ENCODE peak calls at places on chromosomes 12 and 14, in five cellular contexts. R, Z, K, U and W are unnamed samples.
A peak's percentile ranks its signal among the peaks of the same experiment; 100 is the strongest.

GRCh38 chr12:70180140-70180539 is 63.1 kb upstream of the CNOT2 start:
- DNase-seq in R (no peak), Z (no peak), K (no peak), U (no peak), W (no peak)

GRCh38 chr14:38056270-38056669 is 151.4 kb upstream of the SSTR1 start:
- DNase-seq in R (no peak), Z (no peak), K (no peak), U (no peak), W (no peak)

GRCh38 chr12:77064891-77065360 is 443 bp downstream of the E2F7 start:
- DNase-seq in R (no peak), Z (no peak), K (no peak), U (no peak), W (no peak)

GRCh38 chr12:52394836-52395405 is 9.5 kb upstream of the KRT84 start:
- DNase-seq in R (no peak), Z (peak; percentile 32), K (no peak), U (no peak), W (peak; percentile 57)

GRCh38 chr14:59332727-59333126 is 132.5 kb downstream of the GPR135 start:
- DNase-seq in R (peak; percentile 97), Z (no peak), K (no peak), U (no peak), W (no peak)

GRCh38 chr14:52703225-52703624 is 3.8 kb upstream of the PSMC6 start:
- DNase-seq in R (peak; percentile 98), Z (no peak), K (no peak), U (no peak), W (no peak)

GRCh38 chr12:108634225-108634795 is 616 bp upstream of the SELPLG start:
- DNase-seq in R (no peak), Z (no peak), K (no peak), U (peak; percentile 54), W (no peak)

GRCh38 chr14:100899841-100900771 is 3.4 kb downstream of the RTL1 start:
- DNase-seq in R (no peak), Z (no peak), K (no peak), U (no peak), W (no peak)

GRCh38 chr12:66776974-66777373 is 98.1 kb upstream of the GRIP1 start:
- DNase-seq in R (no peak), Z (no peak), K (no peak), U (peak; percentile 33), W (no peak)

GRCh38 chr14:56400426-56400825 is 179.2 kb upstream of the TMEM260 start:
- DNase-seq in R (no peak), Z (no peak), K (no peak), U (no peak), W (no peak)

GRCh38 chr12:100391856-100392255 is 35.0 kb downstream of the SLC17A8 start:
- DNase-seq in R (no peak), Z (no peak), K (no peak), U (no peak), W (no peak)

GRCh38 chr14:53153702-53154112 is 584 bp upstream of the DDHD1 start:
- DNase-seq in R (no peak), Z (no peak), K (no peak), U (no peak), W (no peak)

GRCh38 chr12:32151081-32151480 is 44.4 kb downstream of the BICD1 start:
- DNase-seq in R (no peak), Z (no peak), K (no peak), U (no peak), W (no peak)

GRCh38 chr12:34396006-34396860 is 373.9 kb downstream of the ALG10 start:
- DNase-seq in R (no peak), Z (peak; percentile 33), K (peak; percentile 5), U (peak; percentile 25), W (peak; percentile 55)

GRCh38 chr12:8154526-8154925 is 2.3 kb upstream of the ZNF705A start:
- DNase-seq in R (peak; percentile 50), Z (no peak), K (no peak), U (no peak), W (no peak)

GRCh38 chr12:108689314-108690190 is 41.8 kb downstream of the CORO1C start:
- DNase-seq in R (peak; percentile 55), Z (no peak), K (no peak), U (no peak), W (no peak)

GRCh38 chr12:66717049-66717448 is 38.2 kb upstream of the GRIP1 start:
- DNase-seq in R (no peak), Z (no peak), K (no peak), U (no peak), W (no peak)

GRCh38 chr12:91216871-91217270 is 34.3 kb upstream of the DCN start:
- DNase-seq in R (peak; percentile 29), Z (no peak), K (no peak), U (no peak), W (no peak)

GRCh38 chr14:92969470-92970232 is 46.7 kb downstream of the CHGA start:
- DNase-seq in R (no peak), Z (no peak), K (no peak), U (no peak), W (no peak)

GRCh38 chr12:51752490-51752889 is 96.0 kb downstream of the FIGNL2 start:
- DNase-seq in R (peak; percentile 94), Z (no peak), K (no peak), U (no peak), W (no peak)

GRCh38 chr14:101875041-101875725 is 89.2 kb upstream of the DYNC1H1 start:
- DNase-seq in R (no peak), Z (no peak), K (no peak), U (no peak), W (no peak)

GRCh38 chr12:75446857-75447256 is 33.7 kb upstream of the GLIPR1 start:
- DNase-seq in R (peak; percentile 85), Z (no peak), K (no peak), U (no peak), W (no peak)

GRCh38 chr14:91708795-91709194 is 23.1 kb downstream of the CATSPERB start:
- DNase-seq in R (no peak), Z (no peak), K (no peak), U (no peak), W (no peak)

GRCh38 chr12:52608826-52609630 is 7.8 kb upstream of the KRT72 start:
- DNase-seq in R (no peak), Z (no peak), K (no peak), U (no peak), W (peak; percentile 40)

GRCh38 chr12:66624806-66625205 is 54.1 kb downstream of the GRIP1 start:
- DNase-seq in R (no peak), Z (no peak), K (no peak), U (no peak), W (no peak)

GRCh38 chr14:29999013-29999539 is 71.4 kb upstream of the PRKD1 start:
- DNase-seq in R (no peak), Z (no peak), K (no peak), U (no peak), W (no peak)

DNA sequence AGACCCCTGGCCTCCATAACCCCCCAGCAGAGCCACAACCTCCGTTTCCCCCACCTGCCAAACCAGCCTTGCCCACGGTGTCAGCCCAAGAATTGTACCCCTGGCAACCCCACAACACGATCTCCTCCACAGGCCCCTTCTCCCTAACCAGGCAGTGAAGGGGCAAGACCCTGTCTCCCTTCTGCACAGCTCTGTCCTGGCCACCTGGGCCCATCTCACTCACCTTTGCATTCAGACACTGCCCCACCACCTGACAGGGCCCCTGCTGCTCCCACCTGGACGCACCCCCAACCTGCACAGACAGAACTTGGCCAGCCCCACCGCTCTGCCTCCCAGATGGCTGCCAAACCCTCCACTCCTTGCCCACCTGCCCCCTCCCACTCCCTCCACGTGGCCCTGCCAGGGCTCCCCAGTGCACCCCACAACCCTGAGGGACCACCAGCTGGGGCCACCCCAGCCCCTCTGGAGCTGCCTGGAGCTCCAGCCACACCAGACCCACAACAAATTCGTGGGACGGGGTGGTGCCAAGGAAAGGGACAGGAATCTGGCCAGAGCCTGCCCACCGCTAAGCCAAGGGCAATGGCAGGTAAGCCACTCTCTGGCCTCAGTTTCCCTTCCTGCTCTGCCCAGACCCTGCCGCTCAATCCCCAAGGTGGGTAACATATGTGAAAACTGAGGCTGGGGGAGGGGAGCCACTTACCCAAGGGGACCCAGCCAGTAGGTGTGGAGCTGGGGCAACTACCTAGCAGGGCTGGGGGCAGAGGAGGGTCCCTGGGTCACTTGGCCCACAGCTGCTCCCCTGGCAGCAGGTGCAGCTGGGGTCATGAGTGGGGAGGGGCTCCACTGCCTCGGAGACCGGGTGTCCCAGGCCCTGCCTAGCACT is 11.7 kb downstream of the AHNAK2 start:
- DNase-seq in R (no peak), Z (no peak), K (no peak), U (no peak), W (no peak)
- H3K27ac ChIP-seq in R (no peak overlapping the region), Z (peak overlapping the region; percentile 90), K (peak overlapping the region; percentile 92), U (no peak overlapping the region), W (peak overlapping the region; percentile 42)

GRCh38 chr12:89756638-89757321 is 48.1 kb upstream of the ATP2B1 start:
- DNase-seq in R (peak; percentile 99), Z (no peak), K (no peak), U (no peak), W (no peak)
- H3K27ac ChIP-seq in R (peak overlapping the region; percentile 76), Z (peak overlapping the region; percentile 35), K (no peak overlapping the region), U (no peak overlapping the region), W (peak overlapping the region; percentile 43)

GRCh38 chr12:28961948-28962384 is 187.1 kb upstream of the FAR2 start:
- DNase-seq in R (no peak), Z (no peak), K (no peak), U (no peak), W (no peak)

GRCh38 chr12:28966049-28966778 is 182.9 kb upstream of the FAR2 start:
- DNase-seq in R (peak; percentile 20), Z (no peak), K (no peak), U (no peak), W (no peak)

GRCh38 chr12:28963554-28963953 is 185.5 kb upstream of the FAR2 start:
- DNase-seq in R (peak; percentile 54), Z (no peak), K (no peak), U (no peak), W (no peak)

DNA sequence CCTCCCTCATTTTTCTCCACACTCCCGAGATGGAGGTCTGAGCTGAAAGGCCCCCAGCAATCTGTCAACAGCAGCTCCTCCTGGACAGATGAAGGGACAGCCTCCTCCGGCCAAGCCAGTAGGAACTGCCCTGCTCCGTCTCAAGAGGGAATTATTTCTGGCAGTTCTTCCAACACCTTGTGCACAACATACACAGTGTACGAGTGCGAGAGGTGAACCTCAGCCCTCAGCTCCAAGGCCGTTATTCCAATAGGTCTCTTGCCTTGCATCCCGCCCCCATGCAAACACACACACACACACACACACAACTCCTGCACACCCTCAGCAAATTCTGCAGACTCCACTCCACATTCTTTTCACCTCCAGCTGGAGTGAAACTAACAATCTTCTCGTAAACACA is 181.7 kb upstream of the FAR2 start:
- DNase-seq in R (no peak), Z (no peak), K (no peak), U (no peak), W (no peak)
- H3K27ac ChIP-seq in R (no peak overlapping the region), Z (no peak overlapping the region), K (no peak overlapping the region), U (no peak overlapping the region), W (no peak overlapping the region)

GRCh38 chr14:68486033-68486732 is 306.7 kb downstream of the ZFP36L1 start:
- DNase-seq in R (no peak), Z (no peak), K (no peak), U (no peak), W (no peak)
- H3K27ac ChIP-seq in R (no peak overlapping the region), Z (no peak overlapping the region), K (no peak overlapping the region), U (no peak overlapping the region), W (no peak overlapping the region)

GRCh38 chr14:49858383-49858782 is 5.8 kb upstream of the NEMF start:
- DNase-seq in R (no peak), Z (no peak), K (no peak), U (no peak), W (no peak)
- H3K27ac ChIP-seq in R (no peak overlapping the region), Z (no peak overlapping the region), K (no peak overlapping the region), U (no peak overlapping the region), W (no peak overlapping the region)

GRCh38 chr14:64614992-64615391 is 65.2 kb downstream of the PPP1R36 start:
- DNase-seq in R (no peak), Z (no peak), K (no peak), U (no peak), W (no peak)
- H3K27ac ChIP-seq in R (peak overlapping the region; percentile 8), Z (peak overlapping the region; percentile 28), K (no peak overlapping the region), U (no peak overlapping the region), W (no peak overlapping the region)